ENCODE peak calls at places on chromosomes 2 and 18, in five cellular contexts. V, B, D, R and O are unnamed samples.

GRCh38 chr2:127891806-127892205 is 6.0 kb upstream of the AMMECR1L start:
- DNase-seq in D (no peak), B (no peak), V (no peak), R (no peak), O (no peak)

GRCh38 chr2:144132357-144132756 is 387.6 kb downstream of the ZEB2 start:
- DNase-seq in R (no peak), B (no peak), V (no peak), D (no peak), O (no peak)

GRCh38 chr2:109124982-109125594 is 3.9 kb upstream of the SH3RF3 start:
- DNase-seq in D (no peak), B (peak; percentile 63), V (no peak), R (no peak), O (no peak)

GRCh38 chr18:31661965-31662364 is 22.4 kb downstream of the B4GALT6 start:
- DNase-seq in V (no peak), R (no peak), B (no peak), D (no peak), O (no peak)

GRCh38 chr2:23568257-23569190 is 183.5 kb downstream of the KLHL29 start:
- DNase-seq in D (no peak), V (no peak), R (no peak), B (no peak), O (no peak)

GRCh38 chr18:3179430-3180089 is 40.2 kb downstream of the MYOM1 start:
- DNase-seq in V (no peak), R (peak; percentile 31), B (no peak), D (no peak), O (no peak)

GRCh38 chr2:60321816-60322215 is 231.6 kb downstream of the BCL11A start:
- DNase-seq in B (no peak), V (no peak), R (no peak), D (no peak), O (no peak)

GRCh38 chr18:25953111-25953510 is 137.3 kb downstream of the SS18 start:
- DNase-seq in V (no peak), B (no peak), R (no peak), D (no peak), O (no peak)

GRCh38 chr2:63790913-63791312 is 50.8 kb upstream of the UGP2 start:
- DNase-seq in V (no peak), B (no peak), R (no peak), D (no peak), O (no peak)

GRCh38 chr2:44941551-44942234 is at the start of gene SIX3:
- DNase-seq in V (peak; percentile 79), D (no peak), R (no peak), B (peak; percentile 89), O (no peak)

GRCh38 chr2:32697156-32697555 is 69.3 kb downstream of the TTC27 start:
- DNase-seq in B (no peak), D (no peak), R (peak; percentile 11), V (no peak), O (no peak)

GRCh38 chr2:146844226-146844990 is 1000.4 kb upstream of the ACVR2A start:
- DNase-seq in B (no peak), V (no peak), R (no peak), D (no peak), O (no peak)

GRCh38 chr2:208334230-208334629 is 68.2 kb downstream of the PIKFYVE start:
- DNase-seq in B (no peak), R (no peak), D (no peak), V (no peak), O (no peak)

GRCh38 chr2:230865324-230865765 is 603 bp downstream of the ITM2C start:
- DNase-seq in R (no peak), B (peak; percentile 70), V (no peak), D (no peak), O (no peak)

GRCh38 chr18:35822431-35822830 is 150.0 kb upstream of the RMP24 start:
- DNase-seq in D (no peak), V (no peak), R (no peak), B (no peak), O (no peak)

GRCh38 chr2:103817746-103818145 is 1036.2 kb upstream of the POU3F3 start:
- DNase-seq in R (no peak), V (no peak), B (no peak), D (no peak), O (no peak)

GRCh38 chr18:22108674-22109073 is 60.7 kb upstream of the GATA6 start:
- DNase-seq in R (peak; percentile 25), B (no peak), V (peak; percentile 7), D (no peak), O (peak; percentile 47)

GRCh38 chr18:74570266-74570665 is 27.4 kb upstream of the ZNF407 start:
- DNase-seq in B (no peak), D (no peak), R (no peak), V (no peak), O (no peak)

GRCh38 chr18:29147944-29148343 is 971.0 kb upstream of the CDH2 start:
- DNase-seq in D (no peak), B (no peak), V (no peak), R (no peak), O (no peak)

GRCh38 chr2:62204998-62205496 is 9.1 kb downstream of the B3GNT2 start:
- DNase-seq in D (no peak), V (no peak), B (no peak), R (no peak), O (no peak)

GRCh38 chr2:120239488-120240287 is 13.0 kb upstream of the RALB start:
- DNase-seq in R (no peak), D (no peak), V (no peak), B (no peak), O (peak; percentile 37)

GRCh38 chr2:54593249-54593648 is 130.2 kb upstream of the EML6 start:
- DNase-seq in V (no peak), D (no peak), B (no peak), R (no peak), O (no peak)

GRCh38 chr2:218257390-218257981 is 3.3 kb upstream of the GPBAR1 start:
- DNase-seq in B (peak; percentile 51), R (peak; percentile 71), V (peak; percentile 35), D (peak; percentile 46), O (no peak)

GRCh38 chr2:187545238-187545751 is 8.9 kb downstream of the TFPI start:
- DNase-seq in R (no peak), D (no peak), B (no peak), V (no peak), O (no peak)

GRCh38 chr2:202171246-202171833 is 67.1 kb downstream of the SUMO1 start:
- DNase-seq in D (no peak), B (peak; percentile 42), V (no peak), R (peak; percentile 8), O (no peak)

GRCh38 chr18:11020454-11020853 is 128.9 kb downstream of the PIEZO2 start:
- DNase-seq in B (no peak), D (no peak), V (no peak), R (no peak), O (no peak)

GRCh38 chr2:229313591-229313990 is 42.5 kb upstream of the PID1 start:
- DNase-seq in V (no peak), D (no peak), R (no peak), B (no peak), O (no peak)

GRCh38 chr2:158712791-158713522 is 82.2 kb upstream of the DAPL1 start:
- DNase-seq in B (no peak), D (no peak), V (no peak), R (no peak), O (no peak)

GRCh38 chr18:37586641-37587225 is 21.1 kb upstream of the CELF4 start:
- DNase-seq in R (no peak), V (no peak), B (no peak), D (no peak), O (no peak)

GRCh38 chr18:75276813-75277628 is 66.4 kb downstream of the TSHZ1 start:
- DNase-seq in V (no peak), R (no peak), B (no peak), D (no peak), O (no peak)

GRCh38 chr18:3153107-3153704 is 66.6 kb downstream of the MYOM1 start:
- DNase-seq in V (no peak), R (no peak), B (no peak), D (no peak), O (peak; percentile 88)

GRCh38 chr18:6743988-6744387 is 14.5 kb downstream of the ARHGAP28 start:
- DNase-seq in V (no peak), D (no peak), B (no peak), R (no peak), O (no peak)

GRCh38 chr2:167136876-167137579 is 248.7 kb downstream of the XIRP2 start:
- DNase-seq in D (no peak), V (no peak), R (no peak), B (no peak), O (no peak)

GRCh38 chr2:191892391-191892790 is 45.5 kb upstream of the CAVIN2 start:
- DNase-seq in D (no peak), R (no peak), B (no peak), V (no peak), O (no peak)

GRCh38 chr2:104429978-104430740 is 423.8 kb upstream of the POU3F3 start:
- DNase-seq in D (no peak), R (no peak), B (no peak), V (no peak), O (no peak)

GRCh38 chr2:1713156-1713838 is 31.0 kb downstream of the PXDN start:
- DNase-seq in D (no peak), B (peak; percentile 39), V (no peak), R (no peak), O (no peak)

GRCh38 chr2:17226941-17227340 is 291.3 kb downstream of the RAD51AP2 start:
- DNase-seq in V (no peak), R (no peak), B (no peak), D (no peak), O (no peak)

GRCh38 chr2:118882693-118883336 is 35.4 kb upstream of the EN1 start:
- DNase-seq in B (peak; percentile 45), V (peak; percentile 57), R (peak; percentile 59), D (peak; percentile 68), O (peak; percentile 59)
- TF ChIP-seq YY1 in B (no peak), V (peak; percentile 29), R (no peak), D (no peak), O (no peak)

GRCh38 chr2:14587119-14587518 is 45.4 kb upstream of the LRATD1 start:
- DNase-seq in D (no peak), B (no peak), V (no peak), R (no peak), O (no peak)
- TF ChIP-seq YY1 in D (no peak), B (no peak), V (no peak), R (no peak), O (no peak)

DNA sequence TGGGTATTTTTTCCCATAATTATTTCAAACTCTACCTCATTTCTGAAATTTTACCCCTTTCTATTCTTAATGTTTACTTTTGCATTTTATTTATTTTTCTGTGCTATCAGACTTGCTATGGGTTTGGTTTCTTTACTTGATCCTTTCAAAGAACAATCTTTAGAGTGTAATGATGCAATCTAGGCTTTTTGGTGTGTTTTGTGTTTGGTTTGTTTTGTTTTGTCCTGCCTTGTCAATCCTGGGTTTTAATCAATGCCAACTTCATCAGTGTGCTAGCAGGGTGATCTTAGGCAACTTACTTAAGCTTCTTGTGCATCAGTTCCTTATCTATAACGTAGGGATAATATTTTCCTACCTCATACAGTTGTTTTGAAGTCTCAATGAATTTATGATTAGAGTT is 350.4 kb downstream of the NR4A2 start:
- DNase-seq in D (no peak), R (no peak), V (no peak), B (no peak), O (no peak)
- TF ChIP-seq YY1 in D (no peak), R (no peak), V (no peak), B (no peak), O (no peak)

DNA sequence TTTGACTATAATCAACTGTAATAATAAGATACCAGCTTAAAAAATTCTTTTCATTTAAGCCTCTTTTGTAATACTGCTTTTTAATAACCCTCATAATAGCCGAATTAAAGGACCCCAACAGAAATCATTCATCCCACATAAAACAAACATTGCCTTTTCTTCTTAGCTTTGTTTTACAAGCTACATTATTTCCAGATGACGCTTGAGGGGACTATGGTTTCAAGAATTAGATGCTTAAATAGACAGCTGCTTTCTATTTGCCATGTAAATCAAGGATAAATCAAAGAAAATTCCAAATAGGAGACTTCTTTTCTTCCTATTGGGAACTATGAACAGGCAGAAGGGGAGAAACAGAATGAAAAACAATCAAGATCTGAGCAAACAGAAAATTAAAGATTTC is 200.7 kb upstream of the SMAD7 start:
- DNase-seq in V (no peak), R (no peak), B (peak; percentile 9), D (no peak), O (no peak)
- TF ChIP-seq YY1 in V (no peak), R (no peak), B (no peak), D (no peak), O (no peak)